ENCODE peak calls at places on chromosomes 7 and 10, in seven cellular contexts. F is 8988T; V is H9; Z is cardiac muscle cell; X is HCT116; I is NCI-H2029 treated with DMSO at 0.1 percent for 48 hours; W is stimulated activated CD4-positive, alpha-beta T cell treated with anti-CD3 and anti-CD28 coated beads, Interleukin-12 subunit alpha, Interleukin-12 subunit beta, amount 100 ng/mL, for 24 hours. N is an unnamed sample.

GRCh38 chr7:82697897-82698296 is 254.3 kb upstream of the CACNA2D1 start:
- DNase-seq in F (no peak), V (no peak), Z (no peak), X (no peak), I (no peak), W (no peak), N (no peak)

GRCh38 chr7:116271161-116271979 is 61.0 kb downstream of the TES start:
- DNase-seq in F (no peak), V (no peak), Z (no peak), X (no peak), I (no peak), W (no peak), N (no peak)

GRCh38 chr7:98040626-98041025 is 50.6 kb upstream of the OCM2 start:
- DNase-seq in F (no peak), V (no peak), Z (no peak), X (no peak), I (no peak), W (no peak), N (no peak)

GRCh38 chr7:101550641-101551531 is 78.2 kb downstream of the MYL10 start:
- DNase-seq in F (no peak), V (peak; percentile 29), Z (peak; percentile 73), X (no peak), I (no peak), W (no peak), N (no peak)

GRCh38 chr10:13788701-13789447 is 202.1 kb downstream of the PRPF18 start:
- DNase-seq in F (no peak), V (no peak), Z (no peak), X (no peak), I (no peak), W (no peak), N (no peak)

GRCh38 chr10:78774999-78775711 is 293.6 kb upstream of the ZMIZ1 start:
- DNase-seq in F (no peak), V (no peak), Z (peak; percentile 36), X (no peak), I (peak; percentile 32), W (no peak), N (peak; percentile 48)

GRCh38 chr10:115773832-115774231 is 499.2 kb downstream of the GFRA1 start:
- DNase-seq in F (no peak), V (no peak), Z (no peak), X (no peak), I (no peak), W (no peak), N (no peak)

GRCh38 chr7:2926120-2926897 is 82.2 kb upstream of the GNA12 start:
- DNase-seq in F (no peak), V (peak; percentile 14), Z (no peak), X (no peak), I (no peak), W (no peak), N (no peak)

GRCh38 chr10:35789996-35790395 is 147.9 kb upstream of the FZD8 start:
- DNase-seq in F (no peak), V (no peak), Z (no peak), X (no peak), I (no peak), W (no peak), N (no peak)

GRCh38 chr7:88072036-88072714 is 138.1 kb downstream of the ADAM22 start:
- DNase-seq in F (no peak), V (no peak), Z (no peak), X (no peak), I (no peak), W (no peak), N (no peak)

GRCh38 chr10:94069884-94070283 is 76.2 kb downstream of the PLCE1 start:
- DNase-seq in F (no peak), V (no peak), Z (no peak), X (no peak), I (no peak), W (no peak), N (no peak)

GRCh38 chr7:119395024-119395423 is 878.0 kb upstream of the KCND2 start:
- DNase-seq in F (no peak), V (no peak), Z (no peak), X (no peak), I (no peak), W (no peak), N (no peak)

GRCh38 chr7:70006411-70006920 is 408.2 kb downstream of the AUTS2 start:
- DNase-seq in F (no peak), V (no peak), Z (peak; percentile 53), X (no peak), I (no peak), W (no peak), N (no peak)

GRCh38 chr10:27143686-27144085 is 10.5 kb downstream of the YME1L1 start:
- DNase-seq in F (no peak), V (no peak), Z (no peak), X (no peak), I (no peak), W (no peak), N (no peak)

GRCh38 chr7:82605247-82605864 is 161.8 kb upstream of the CACNA2D1 start:
- DNase-seq in F (no peak), V (no peak), Z (peak; percentile 58), X (peak; percentile 18), I (peak; percentile 43), W (no peak), N (peak; percentile 60)

N was measured in SHP77 treated with DMSO at 0.1 percent for 48 hours.